ENCODE peak calls at places on chromosomes 2 and 18, in six cellular contexts. One of them, this sample, is unnamed.

GRCh38 chr18:11736656-11737055 is 47.6 kb downstream of the GNAL start:
- DNase-seq in Calu3: no peak
- DNase-seq in HL-60: no peak
- DNase-seq in fibroblast of villous mesenchyme: no peak
- DNase-seq in IMR-90: peak
- DNase-seq in SK-N-SH: no peak
- DNase-seq in this sample: no peak

GRCh38 chr2:204842731-204843490 is 297.6 kb downstream of the PARD3B start:
- DNase-seq in IMR-90: peak
- DNase-seq in HL-60: no peak
- DNase-seq in SK-N-SH: no peak
- DNase-seq in fibroblast of villous mesenchyme: peak
- DNase-seq in Calu3: no peak
- DNase-seq in this sample: no peak

GRCh38 chr2:44083054-44083453 is 85.6 kb upstream of the PPM1B start:
- DNase-seq in Calu3: no peak
- DNase-seq in IMR-90: no peak
- DNase-seq in HL-60: no peak
- DNase-seq in fibroblast of villous mesenchyme: no peak
- DNase-seq in SK-N-SH: no peak
- DNase-seq in this sample: no peak

GRCh38 chr2:75424936-75425619 is 135.7 kb downstream of the EVA1A start:
- DNase-seq in HL-60: no peak
- DNase-seq in Calu3: no peak
- DNase-seq in SK-N-SH: no peak
- DNase-seq in fibroblast of villous mesenchyme: no peak
- DNase-seq in IMR-90: peak
- DNase-seq in this sample: no peak

GRCh38 chr2:180787330-180787729 is 193.1 kb upstream of the UBE2E3 start:
- DNase-seq in HL-60: no peak
- DNase-seq in fibroblast of villous mesenchyme: no peak
- DNase-seq in IMR-90: no peak
- DNase-seq in SK-N-SH: no peak
- DNase-seq in Calu3: no peak
- DNase-seq in this sample: no peak

GRCh38 chr18:24051256-24051947 is 36.8 kb downstream of the TTC39C start:
- DNase-seq in SK-N-SH: no peak
- DNase-seq in IMR-90: peak
- DNase-seq in HL-60: no peak
- DNase-seq in fibroblast of villous mesenchyme: peak
- DNase-seq in Calu3: no peak
- DNase-seq in this sample: peak

GRCh38 chr2:197269815-197270214 is 40.8 kb downstream of the ANKRD44 start:
- DNase-seq in Calu3: no peak
- DNase-seq in HL-60: no peak
- DNase-seq in fibroblast of villous mesenchyme: no peak
- DNase-seq in IMR-90: no peak
- DNase-seq in SK-N-SH: no peak
- DNase-seq in this sample: no peak

GRCh38 chr2:120863173-120863545 is 127.5 kb downstream of the GLI2 start:
- DNase-seq in Calu3: no peak
- DNase-seq in IMR-90: no peak
- DNase-seq in fibroblast of villous mesenchyme: peak
- DNase-seq in SK-N-SH: no peak
- DNase-seq in HL-60: no peak
- DNase-seq in this sample: no peak

DNA sequence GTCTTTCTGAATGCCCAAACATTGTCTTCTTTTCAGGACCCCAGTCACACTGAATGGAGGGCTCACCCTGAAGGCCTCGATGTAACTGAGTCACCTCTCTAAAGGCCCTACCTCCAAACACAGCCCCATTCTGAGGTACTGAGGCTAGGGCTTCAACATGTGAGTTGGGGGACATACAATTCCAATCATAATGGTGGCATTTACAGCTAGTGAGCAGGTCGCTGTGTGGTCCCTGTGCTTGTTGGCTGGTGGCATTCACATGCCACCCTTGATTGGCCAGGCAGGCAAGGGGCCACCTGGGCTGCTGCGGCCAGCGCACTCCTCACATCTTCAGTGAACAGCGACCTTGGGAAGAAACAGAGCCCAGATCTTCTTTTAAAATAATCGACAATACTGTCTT is 30.7 kb downstream of the AMER3 start:
- DNase-seq in HL-60: no peak
- DNase-seq in IMR-90: no peak
- DNase-seq in SK-N-SH: no peak
- DNase-seq in Calu3: no peak
- DNase-seq in fibroblast of villous mesenchyme: no peak
- DNase-seq in this sample: no peak
- TF ChIP-seq CTCF in HL-60: no peak
- TF ChIP-seq CTCF in IMR-90: no peak
- TF ChIP-seq CTCF in SK-N-SH: no peak
- TF ChIP-seq CTCF in Calu3: no peak
- TF ChIP-seq CTCF in fibroblast of villous mesenchyme: no peak
- TF ChIP-seq CTCF in this sample: no peak

DNA sequence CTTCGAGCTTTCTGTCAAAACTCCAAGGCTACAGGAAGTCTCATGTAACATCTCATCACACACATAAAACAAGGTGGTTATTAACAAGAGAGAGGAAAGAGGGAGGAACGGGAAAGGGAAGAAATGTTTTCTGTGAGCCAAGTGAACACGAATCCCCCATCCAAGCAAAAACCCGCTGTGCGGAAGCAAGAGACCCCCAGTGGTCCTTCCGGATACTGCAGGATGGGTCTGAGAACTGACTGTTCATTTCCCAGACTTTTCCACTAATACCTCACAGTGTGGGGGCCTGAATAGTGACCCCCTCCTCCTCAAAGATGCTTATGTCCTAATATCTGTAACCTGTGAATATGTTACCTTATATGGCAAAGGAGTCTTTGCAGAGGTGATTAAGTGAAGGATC is 19.0 kb upstream of the DIPK1C start:
- DNase-seq in fibroblast of villous mesenchyme: peak
- DNase-seq in HL-60: no peak
- DNase-seq in SK-N-SH: peak
- DNase-seq in IMR-90: peak
- DNase-seq in Calu3: no peak
- DNase-seq in this sample: no peak
- TF ChIP-seq CTCF in fibroblast of villous mesenchyme: peak
- TF ChIP-seq CTCF in HL-60: peak
- TF ChIP-seq CTCF in SK-N-SH: peak
- TF ChIP-seq CTCF in IMR-90: peak
- TF ChIP-seq CTCF in Calu3: peak
- TF ChIP-seq CTCF in this sample: no peak

DNA sequence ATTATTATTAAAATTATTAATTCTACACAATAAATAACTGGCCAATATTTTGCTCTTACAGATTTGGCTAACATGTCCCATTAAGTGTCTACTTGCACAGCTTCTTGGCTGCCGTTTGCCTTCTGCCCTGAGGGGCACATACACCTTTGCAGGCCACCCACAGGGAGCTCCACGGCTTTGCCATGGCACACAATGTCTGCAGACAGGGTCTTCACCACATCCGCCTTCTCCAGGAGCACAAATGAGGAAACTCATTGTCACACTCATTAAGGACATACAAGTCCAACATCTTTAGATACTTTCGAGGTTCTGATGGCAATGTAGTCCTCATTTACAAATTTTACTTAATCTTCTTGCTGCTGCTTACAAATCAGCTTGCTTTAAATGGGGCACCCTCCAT is 45.6 kb downstream of the LONRF2 start:
- DNase-seq in IMR-90: no peak
- DNase-seq in Calu3: no peak
- DNase-seq in fibroblast of villous mesenchyme: no peak
- DNase-seq in SK-N-SH: no peak
- DNase-seq in HL-60: no peak
- DNase-seq in this sample: no peak
- TF ChIP-seq CTCF in IMR-90: no peak
- TF ChIP-seq CTCF in Calu3: no peak
- TF ChIP-seq CTCF in fibroblast of villous mesenchyme: no peak
- TF ChIP-seq CTCF in SK-N-SH: no peak
- TF ChIP-seq CTCF in HL-60: no peak
- TF ChIP-seq CTCF in this sample: no peak

GRCh38 chr2:2524340-2524941 is 193.4 kb upstream of the MYT1L start:
- DNase-seq in HL-60: no peak
- DNase-seq in Calu3: no peak
- DNase-seq in fibroblast of villous mesenchyme: no peak
- DNase-seq in SK-N-SH: peak
- DNase-seq in IMR-90: no peak
- DNase-seq in this sample: no peak

GRCh38 chr2:2527162-2527561 is 196.1 kb upstream of the MYT1L start:
- DNase-seq in IMR-90: peak
- DNase-seq in fibroblast of villous mesenchyme: no peak
- DNase-seq in Calu3: no peak
- DNase-seq in SK-N-SH: no peak
- DNase-seq in HL-60: no peak
- DNase-seq in this sample: no peak

GRCh38 chr2:2528801-2529200 is 197.7 kb upstream of the MYT1L start:
- DNase-seq in Calu3: no peak
- DNase-seq in fibroblast of villous mesenchyme: no peak
- DNase-seq in IMR-90: no peak
- DNase-seq in SK-N-SH: no peak
- DNase-seq in HL-60: no peak
- DNase-seq in this sample: no peak

GRCh38 chr2:2530334-2530733 is 199.3 kb upstream of the MYT1L start:
- DNase-seq in SK-N-SH: no peak
- DNase-seq in IMR-90: no peak
- DNase-seq in HL-60: no peak
- DNase-seq in fibroblast of villous mesenchyme: no peak
- DNase-seq in Calu3: no peak
- DNase-seq in this sample: no peak
- TF ChIP-seq CTCF in SK-N-SH: no peak
- TF ChIP-seq CTCF in IMR-90: no peak
- TF ChIP-seq CTCF in HL-60: no peak
- TF ChIP-seq CTCF in fibroblast of villous mesenchyme: no peak
- TF ChIP-seq CTCF in Calu3: no peak
- TF ChIP-seq CTCF in this sample: no peak

DNA sequence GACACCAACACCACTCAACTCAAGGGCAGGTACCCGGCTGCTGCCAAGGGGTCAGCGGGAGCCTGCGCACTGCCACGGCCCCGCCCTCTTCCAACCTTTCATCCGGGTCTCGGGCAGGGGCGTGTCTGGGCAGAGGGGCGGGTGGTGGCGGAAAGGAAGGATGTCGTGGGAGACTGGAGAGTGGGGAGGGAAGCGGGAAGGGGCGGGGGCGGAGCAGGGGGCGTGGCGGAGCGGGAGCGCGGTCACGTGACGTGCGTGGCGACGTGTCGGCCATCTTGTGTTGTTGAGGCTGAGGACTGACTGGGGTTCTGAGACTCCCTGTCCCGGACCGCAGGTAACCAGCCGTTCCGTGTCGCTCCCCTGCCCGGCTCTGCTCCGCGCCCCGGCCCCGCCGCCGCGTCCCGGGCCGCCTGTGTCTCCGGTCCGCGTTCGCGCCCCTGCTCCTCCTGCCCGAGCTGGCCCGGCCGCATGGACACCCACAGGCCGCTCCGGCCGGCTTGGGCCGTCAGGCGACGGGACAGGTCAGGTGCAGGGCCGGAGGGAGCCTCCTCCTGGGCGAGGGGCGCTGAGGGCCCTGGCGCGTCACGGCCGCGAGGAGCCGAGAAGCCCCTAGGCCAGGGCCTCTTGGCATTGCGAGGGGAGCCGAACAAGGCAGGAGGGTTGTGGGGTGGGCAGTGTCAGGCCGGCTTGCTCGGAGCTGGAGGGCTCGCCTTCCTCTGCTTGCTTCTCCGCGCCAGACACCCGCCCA is at the start of gene GIGYF2:
- DNase-seq in SK-N-SH: peak
- DNase-seq in Calu3: peak
- DNase-seq in HL-60: peak
- DNase-seq in IMR-90: peak
- DNase-seq in fibroblast of villous mesenchyme: peak
- DNase-seq in this sample: peak
- TF ChIP-seq CTCF in SK-N-SH: no peak
- TF ChIP-seq CTCF in Calu3: no peak
- TF ChIP-seq CTCF in HL-60: no peak
- TF ChIP-seq CTCF in IMR-90: no peak
- TF ChIP-seq CTCF in fibroblast of villous mesenchyme: no peak
- TF ChIP-seq CTCF in this sample: no peak